ENCODE peak calls at places on chromosome 20, in five cellular contexts. J, F, K, Y and B are unnamed samples. For H3K27me3 and H3K36me3, the result is how much of the 10 kb centered on the place peaks cover.

GRCh38 chr20:53706511-53707031 is 112.9 kb upstream of the ZNF217 start:
- DNase-seq in F (no peak), K (no peak), J (no peak), Y (no peak), B (no peak)

GRCh38 chr20:59485576-59486250 is 118.6 kb upstream of the PHACTR3 start:
- DNase-seq in Y (no peak), F (no peak), K (no peak), J (no peak), B (no peak)

GRCh38 chr20:64069209-64069613 is 6.2 kb downstream of the TCEA2 start:
- DNase-seq in J (no peak), Y (no peak), K (no peak), F (no peak), B (no peak)

GRCh38 chr20:38139919-38140753 is 24.9 kb downstream of the TGM2 start:
- DNase-seq in J (no peak), K (no peak), F (peak), Y (peak), B (no peak)

GRCh38 chr20:10647471-10647870 is 26.3 kb downstream of the JAG1 start:
- DNase-seq in J (no peak), F (no peak), Y (no peak), K (no peak), B (no peak)

GRCh38 chr20:13995841-13996240 is 525 bp downstream of the MACROD2 start:
- DNase-seq in Y (peak), K (peak), F (peak), J (no peak), B (peak)

GRCh38 chr20:10939297-10939949 is 265.6 kb upstream of the JAG1 start:
- DNase-seq in F (no peak), J (no peak), Y (no peak), K (no peak), B (no peak)

GRCh38 chr20:44722990-44723389 is 7.8 kb downstream of the CCN5 start:
- DNase-seq in Y (no peak), J (no peak), F (no peak), K (no peak), B (no peak)

GRCh38 chr20:38129248-38129865 is 35.7 kb downstream of the TGM2 start:
- DNase-seq in F (no peak), Y (peak), J (no peak), K (no peak), B (no peak)

GRCh38 chr20:48604426-48604825 is 223.4 kb downstream of the PREX1 start:
- DNase-seq in F (peak), Y (peak), K (no peak), J (no peak), B (no peak)
- H3K27me3 ChIP-seq in F (under half), Y (under half), K (under half), J (under half), B (under half)

DNA sequence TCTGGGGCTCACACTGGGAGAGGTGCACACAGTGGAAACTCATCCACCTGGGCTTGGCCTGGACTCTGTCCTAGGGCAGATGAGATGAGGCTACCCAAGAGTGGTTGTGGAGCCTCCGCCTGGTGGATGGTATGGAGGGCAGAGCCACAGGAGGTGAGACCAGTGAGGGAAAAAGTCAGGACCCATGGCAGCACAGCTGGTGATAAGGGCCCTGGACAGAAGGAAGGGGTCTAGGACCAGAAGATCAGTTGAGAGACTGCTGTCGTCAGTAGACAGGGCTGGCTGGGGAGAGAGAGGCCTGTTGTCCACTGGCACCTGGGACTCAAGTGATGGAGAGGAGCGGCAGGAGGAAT is 29.8 kb downstream of the PLCG1 start:
- DNase-seq in F (no peak), K (no peak), Y (peak), J (no peak), B (peak)
- H3K36me3 ChIP-seq in F (under half), K (half or more), Y (under half), J (half or more), B (half or more)

GRCh38 chr20:48157970-48158369 is 372.7 kb upstream of the SULF2 start:
- DNase-seq in J (no peak), F (no peak), K (no peak), Y (no peak), B (no peak)
- H3K27me3 ChIP-seq in J (under half), F (under half), K (half or more), Y (under half), B (under half)

GRCh38 chr20:48639899-48640298 is 187.9 kb downstream of the PREX1 start:
- DNase-seq in J (no peak), Y (no peak), K (no peak), F (no peak), B (no peak)
- H3K36me3 ChIP-seq in J (half or more), Y (under half), K (under half), F (under half), B (under half)

GRCh38 chr20:31485450-31486339 is 10.6 kb downstream of the REM1 start:
- DNase-seq in Y (peak), K (peak), F (no peak), J (no peak), B (peak)
- H3K27me3 ChIP-seq in Y (under half), K (under half), F (under half), J (under half), B (under half)

DNA sequence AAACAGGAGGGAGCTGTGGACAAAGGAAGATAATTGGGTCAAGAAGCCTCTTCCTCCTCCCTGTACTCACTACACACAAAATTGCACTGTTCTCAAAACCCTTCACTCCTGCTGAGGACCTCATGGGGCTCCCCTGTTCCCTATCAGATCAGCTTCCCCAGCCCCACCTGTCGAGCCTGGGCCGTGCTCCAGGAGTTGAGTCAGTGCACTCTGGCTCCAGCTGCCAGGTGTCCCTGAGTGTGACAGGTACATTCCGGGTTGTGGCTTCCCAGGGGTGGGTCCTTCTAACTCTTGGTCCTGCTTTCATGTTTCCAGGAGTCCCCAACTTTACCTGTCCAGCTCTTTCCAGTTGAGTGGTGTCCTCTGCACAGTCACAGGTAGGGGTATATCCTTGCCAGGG is 8.4 kb downstream of the RAB5IF start:
- DNase-seq in K (no peak), J (no peak), F (peak), Y (no peak), B (no peak)
- H3K36me3 ChIP-seq in K (half or more), J (half or more), F (under half), Y (under half), B (half or more)

DNA sequence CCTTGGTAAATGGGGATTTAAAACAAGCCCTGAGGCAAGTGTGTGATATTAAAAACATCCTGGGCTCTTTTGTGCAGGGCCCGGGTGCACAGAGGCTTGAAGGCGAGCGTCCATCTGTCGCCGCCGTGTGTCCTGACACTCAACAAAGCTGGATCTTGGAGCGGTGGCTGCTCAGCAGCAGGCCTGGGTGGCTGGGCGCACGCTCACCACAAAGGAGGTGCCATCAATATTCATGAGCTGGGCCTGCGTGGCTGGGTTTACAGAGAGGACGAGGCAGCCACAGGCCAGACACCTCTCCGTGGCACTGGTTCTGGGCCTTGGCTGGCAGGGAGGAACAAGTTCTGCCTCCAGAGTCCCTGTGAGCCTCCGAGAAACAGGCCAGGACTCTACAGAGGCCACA is 22.1 kb downstream of the BHLHE23 start:
- DNase-seq in Y (no peak), K (no peak), F (no peak), J (no peak), B (no peak)
- H3K27me3 ChIP-seq in Y (under half), K (half or more), F (under half), J (under half), B (under half)

DNA sequence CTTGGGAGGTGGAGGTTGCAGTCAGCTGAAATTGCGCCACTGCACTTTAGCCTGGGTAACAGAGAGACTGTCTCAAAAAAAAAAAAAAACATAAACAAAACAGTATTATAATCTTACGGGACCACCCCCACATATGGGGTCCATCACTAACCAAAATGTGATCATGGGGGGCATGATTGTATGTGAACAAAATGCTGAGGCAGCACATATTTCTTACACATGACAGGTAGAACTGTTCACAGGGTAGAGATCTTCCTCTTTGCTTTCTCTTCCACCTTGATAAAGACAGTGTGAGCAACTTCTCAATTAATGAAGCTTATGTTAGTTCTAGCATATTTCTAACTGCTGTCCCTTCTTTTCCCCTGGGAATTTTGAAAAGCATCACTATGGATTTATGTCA is 24.7 kb downstream of the NFATC2 start:
- DNase-seq in K (no peak), F (no peak), Y (no peak), J (no peak), B (no peak)
- H3K36me3 ChIP-seq in K (under half), F (under half), Y (under half), J (under half), B (under half)